ENCODE peak calls at places on chromosomes 5 and 9, in six cellular contexts. T, A, P, Y, X and F are unnamed samples.

GRCh38 chr9:119370816-119371215 is 1.6 kb upstream of the BRINP1 start:
- DNase-seq in T (peak; percentile 77), A (peak; percentile 81), P (peak; percentile 41), Y (peak; percentile 60), X (peak; percentile 12), F (peak; percentile 66)

GRCh38 chr9:1086517-1086916 is 36.4 kb downstream of the DMRT2 start:
- DNase-seq in T (no peak), A (no peak), P (no peak), Y (no peak), X (no peak), F (no peak)

GRCh38 chr5:114789773-114790402 is 379.8 kb downstream of the TRIM36 start:
- DNase-seq in T (no peak), A (no peak), P (peak; percentile 43), Y (no peak), X (no peak), F (no peak)

GRCh38 chr5:101390317-101390908 is 487.3 kb upstream of the ST8SIA4 start:
- DNase-seq in T (peak; percentile 31), A (no peak), P (peak; percentile 56), Y (no peak), X (peak; percentile 5), F (no peak)

GRCh38 chr5:58314356-58315045 is 145.4 kb downstream of the PLK2 start:
- DNase-seq in T (no peak), A (no peak), P (no peak), Y (no peak), X (no peak), F (no peak)

GRCh38 chr5:102986074-102986473 is 133.9 kb downstream of the GIN1 start:
- DNase-seq in T (no peak), A (no peak), P (no peak), Y (no peak), X (no peak), F (no peak)

GRCh38 chr5:40507095-40507494 is 172.6 kb upstream of the PTGER4 start:
- DNase-seq in T (no peak), A (no peak), P (no peak), Y (no peak), X (no peak), F (no peak)

GRCh38 chr9:96555567-96556386 is 63.9 kb downstream of the CDC14B start:
- DNase-seq in T (no peak), A (no peak), P (peak; percentile 19), Y (no peak), X (no peak), F (no peak)

GRCh38 chr5:130116431-130116830 is 212.2 kb downstream of the CHSY3 start:
- DNase-seq in T (no peak), A (peak; percentile 65), P (no peak), Y (no peak), X (no peak), F (no peak)

GRCh38 chr9:27925815-27926214 is 352.5 kb upstream of the C9orf72 start:
- DNase-seq in T (no peak), A (no peak), P (peak; percentile 73), Y (no peak), X (no peak), F (no peak)

GRCh38 chr5:69292349-69292748 is 40.3 kb downstream of the CCDC125 start:
- DNase-seq in T (no peak), A (no peak), P (no peak), Y (no peak), X (no peak), F (no peak)

GRCh38 chr5:36689225-36689624 is 82.8 kb downstream of the SLC1A3 start:
- DNase-seq in T (no peak), A (no peak), P (no peak), Y (no peak), X (peak; percentile 30), F (no peak)

GRCh38 chr5:44099643-44100042 is 289.6 kb downstream of the FGF10 start:
- DNase-seq in T (no peak), A (no peak), P (no peak), Y (no peak), X (no peak), F (no peak)

GRCh38 chr9:107286057-107286456 is 3.0 kb downstream of the RAD23B start:
- DNase-seq in T (no peak), A (no peak), P (no peak), Y (no peak), X (peak; percentile 10), F (no peak)

GRCh38 chr9:132288371-132288770 is 66.4 kb downstream of the SETX start:
- DNase-seq in T (no peak), A (no peak), P (no peak), Y (no peak), X (no peak), F (no peak)

GRCh38 chr5:158739941-158740340 is 359.8 kb downstream of the EBF1 start:
- DNase-seq in T (no peak), A (peak; percentile 71), P (no peak), Y (no peak), X (no peak), F (no peak)

GRCh38 chr5:75510417-75510835 is 1.0 kb downstream of the CERT1 start:
- DNase-seq in T (no peak), A (no peak), P (no peak), Y (no peak), X (peak; percentile 57), F (no peak)

GRCh38 chr5:169895876-169896275 is 84.4 kb downstream of the INSYN2B start:
- DNase-seq in T (no peak), A (peak; percentile 94), P (no peak), Y (peak; percentile 67), X (peak; percentile 6), F (peak; percentile 82)

GRCh38 chr9:129873563-129873962 is 38.3 kb downstream of the USP20 start:
- DNase-seq in T (peak; percentile 29), A (no peak), P (no peak), Y (no peak), X (no peak), F (no peak)

GRCh38 chr5:76831108-76831447 is 12.2 kb downstream of the F2RL1 start:
- DNase-seq in T (no peak), A (no peak), P (no peak), Y (no peak), X (peak; percentile 43), F (no peak)

GRCh38 chr9:69412741-69413150 is 87.7 kb downstream of the ENTREP1 start:
- DNase-seq in T (peak; percentile 94), A (peak; percentile 88), P (peak; percentile 39), Y (peak; percentile 76), X (peak; percentile 66), F (peak; percentile 86)

GRCh38 chr9:116491219-116491618 is 195.9 kb upstream of the TRIM32 start:
- DNase-seq in T (no peak), A (no peak), P (peak; percentile 41), Y (no peak), X (no peak), F (no peak)

GRCh38 chr5:86881493-86882090 is 263.9 kb downstream of the COX7C start:
- DNase-seq in T (no peak), A (no peak), P (no peak), Y (no peak), X (no peak), F (no peak)

GRCh38 chr5:179912951-179913350 is 5.3 kb upstream of the TBC1D9B start:
- DNase-seq in T (peak; percentile 28), A (no peak), P (no peak), Y (no peak), X (no peak), F (no peak)

GRCh38 chr5:56516936-56517521 is 283.9 kb upstream of the ANKRD55 start:
- DNase-seq in T (no peak), A (peak; percentile 57), P (peak; percentile 3), Y (no peak), X (peak; percentile 55), F (no peak)

GRCh38 chr5:77863181-77863580 is 87.0 kb upstream of the TBCA start:
- DNase-seq in T (no peak), A (no peak), P (no peak), Y (no peak), X (no peak), F (no peak)

GRCh38 chr5:139418804-139419203 is 14.9 kb upstream of the SPATA24 start:
- DNase-seq in T (no peak), A (no peak), P (no peak), Y (no peak), X (no peak), F (no peak)

GRCh38 chr5:179601871-179602625 is 21.4 kb downstream of the HNRNPH1 start:
- DNase-seq in T (no peak), A (no peak), P (no peak), Y (no peak), X (no peak), F (peak; percentile 39)

GRCh38 chr5:71757590-71758543 is 38.8 kb downstream of the CARTPT start:
- DNase-seq in T (peak; percentile 71), A (peak; percentile 75), P (peak; percentile 68), Y (peak; percentile 63), X (peak; percentile 71), F (peak; percentile 79)

GRCh38 chr9:33170464-33171156 is 3.5 kb upstream of the B4GALT1 start:
- DNase-seq in T (peak; percentile 75), A (peak; percentile 79), P (peak; percentile 65), Y (peak; percentile 75), X (peak; percentile 73), F (peak; percentile 80)

GRCh38 chr5:128538249-128539037 is 398 bp upstream of the FBN2 start:
- DNase-seq in T (peak; percentile 89), A (peak; percentile 84), P (peak; percentile 11), Y (peak; percentile 84), X (peak; percentile 59), F (peak; percentile 74)

GRCh38 chr5:129746884-129747283 is 1.0 kb upstream of the MINAR2 start:
- DNase-seq in T (no peak), A (no peak), P (no peak), Y (no peak), X (no peak), F (no peak)

GRCh38 chr9:94912700-94913249 is 186.3 kb downstream of the AOPEP start:
- DNase-seq in T (no peak), A (no peak), P (no peak), Y (no peak), X (peak; percentile 42), F (no peak)

GRCh38 chr9:8270235-8270634 is 470.7 kb upstream of the DMAC1 start:
- DNase-seq in T (no peak), A (no peak), P (no peak), Y (no peak), X (no peak), F (no peak)
- H3K9me3 ChIP-seq in T (no peaks in the 10 kb centered on the region), A (no peaks in the 10 kb centered on the region), P (peaks cover 4% of the 10 kb centered on the region), Y (peaks cover 2% of the 10 kb centered on the region), X (no peaks in the 10 kb centered on the region), F (no peaks in the 10 kb centered on the region)

GRCh38 chr9:137269231-137269772 is 8.2 kb upstream of the TOR4A start:
- DNase-seq in T (no peak), A (peak; percentile 79), P (no peak), Y (peak; percentile 78), X (peak; percentile 82), F (peak; percentile 92)
- H3K27ac ChIP-seq in T (no peak overlapping the region), A (peak overlapping the region; percentile 92), P (no peak overlapping the region), Y (peak overlapping the region; percentile 82), X (peak overlapping the region; percentile 62), F (peak overlapping the region; percentile 92)

DNA sequence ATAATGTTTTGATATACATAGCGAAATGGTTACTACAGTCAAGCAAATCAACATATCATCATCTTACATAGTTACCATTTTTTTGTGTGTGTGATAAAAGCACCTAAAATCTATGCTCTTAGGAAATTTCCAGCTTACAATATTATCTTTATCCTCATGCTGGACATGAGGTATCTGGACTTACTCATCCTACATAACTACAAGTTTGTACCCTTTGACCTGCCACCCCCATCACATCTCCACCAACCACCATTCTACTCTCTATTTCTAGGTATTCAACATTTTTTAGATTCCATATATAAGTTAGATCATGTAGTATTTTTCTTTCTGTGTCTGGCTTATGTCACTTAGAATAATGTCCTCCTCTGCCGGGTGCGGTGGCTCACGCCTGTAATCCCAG is 79.9 kb downstream of the TAF11L14 start:
- DNase-seq in T (no peak), A (no peak), P (no peak), Y (no peak), X (no peak), F (no peak)
- H3K9me3 ChIP-seq in T (no peaks in the 10 kb centered on the region), A (peaks cover 2% of the 10 kb centered on the region), P (no peaks in the 10 kb centered on the region), Y (no peaks in the 10 kb centered on the region), X (no peaks in the 10 kb centered on the region), F (no peaks in the 10 kb centered on the region)

GRCh38 chr5:62306494-62307363 is 723 bp downstream of the KIF2A start:
- DNase-seq in T (peak; percentile 41), A (peak; percentile 51), P (peak; percentile 58), Y (no peak), X (peak; percentile 40), F (peak; percentile 81)
- H3K27ac ChIP-seq in T (no peak overlapping the region), A (peak overlapping the region; percentile 74), P (peak overlapping the region; percentile 88), Y (peak overlapping the region; percentile 85), X (peak overlapping the region; percentile 88), F (peak overlapping the region; percentile 80)